ENCODE peak calls at places on chromosomes 4 and X, in ten cellular contexts. O is cardiac muscle cell, W is BE2C, S is AG10803, X is fibroblast of the aortic adventitia, F is tibial artery, E is A549, H is GM06990, G is foreskin fibroblast, I is bronchial epithelial cell. B is an unnamed sample.

GRCh38 chr4:105191621-105192210 is 45.0 kb downstream of the TET2 start:
- DNase-seq in O (no peak), W (no peak), S (peak), X (no peak), F (no peak), E (no peak), H (peak), G (peak), I (peak), B (no peak)

GRCh38 chrX:46554942-46555341 is 9.7 kb upstream of the ZNF674 start:
- DNase-seq in O (no peak), W (no peak), S (peak), X (peak), F (no peak), E (peak), H (no peak), G (peak), I (peak), B (no peak)

GRCh38 chrX:39967348-39967747 is 130.4 kb downstream of the BCOR start:
- DNase-seq in O (no peak), W (no peak), S (no peak), X (no peak), F (no peak), E (no peak), H (no peak), G (peak), I (peak), B (no peak)

GRCh38 chrX:153769865-153770605 is 6.0 kb downstream of the PLXNB3 start:
- DNase-seq in O (no peak), W (no peak), S (no peak), X (no peak), F (no peak), E (no peak), H (no peak), G (no peak), I (no peak), B (no peak)

GRCh38 chr4:71711985-71712348 is 71.9 kb downstream of the GC start:
- DNase-seq in O (no peak), W (no peak), S (no peak), X (peak), F (no peak), E (no peak), H (no peak), G (no peak), I (peak), B (no peak)

GRCh38 chr4:47209833-47210232 is 178.5 kb downstream of the GABRB1 start:
- DNase-seq in O (no peak), W (no peak), S (peak), X (peak), F (no peak), E (no peak), H (no peak), G (peak), I (peak), B (peak)

GRCh38 chr4:113481820-113482219 is 279.7 kb downstream of the CAMK2D start:
- DNase-seq in O (no peak), W (no peak), S (no peak), X (no peak), F (no peak), E (no peak), H (no peak), G (no peak), I (no peak), B (no peak)

GRCh38 chr4:2402053-2402452 is 16.4 kb downstream of the ZFYVE28 start:
- DNase-seq in O (peak), W (peak), S (peak), X (peak), F (peak), E (peak), H (no peak), G (peak), I (peak), B (no peak)

GRCh38 chr4:163332526-163333405 is at the start of gene NPY1R:
- DNase-seq in O (peak), W (peak), S (peak), X (peak), F (peak), E (peak), H (peak), G (peak), I (peak), B (peak)

GRCh38 chrX:103101280-103102042 is 8.5 kb upstream of the NXF3 start:
- DNase-seq in O (peak), W (peak), S (no peak), X (peak), F (no peak), E (no peak), H (no peak), G (no peak), I (no peak), B (no peak)

GRCh38 chr4:7375427-7375826 is 59.3 kb downstream of the PSAPL1 start:
- DNase-seq in O (no peak), W (no peak), S (peak), X (peak), F (peak), E (no peak), H (no peak), G (peak), I (no peak), B (no peak)

GRCh38 chrX:46681849-46682248 is 77.1 kb downstream of the SLC9A7 start:
- DNase-seq in O (no peak), W (no peak), S (peak), X (no peak), F (no peak), E (no peak), H (no peak), G (no peak), I (no peak), B (no peak)

GRCh38 chr4:2768124-2768523 is 12.0 kb upstream of the TNIP2 start:
- DNase-seq in O (no peak), W (no peak), S (no peak), X (no peak), F (no peak), E (no peak), H (no peak), G (no peak), I (no peak), B (no peak)

GRCh38 chr4:110630621-110631402 is 7.9 kb upstream of the PITX2 start:
- DNase-seq in O (no peak), W (no peak), S (no peak), X (no peak), F (no peak), E (no peak), H (no peak), G (no peak), I (no peak), B (no peak)

GRCh38 chr4:6755088-6755753 is 27.3 kb upstream of the KIAA0232 start:
- DNase-seq in O (no peak), W (no peak), S (no peak), X (no peak), F (no peak), E (no peak), H (no peak), G (no peak), I (no peak), B (no peak)

GRCh38 chr4:28225005-28225404 is 1364.4 kb downstream of the STIM2 start:
- DNase-seq in O (peak), W (peak), S (peak), X (peak), F (no peak), E (peak), H (no peak), G (peak), I (peak), B (no peak)

GRCh38 chr4:113840850-113841249 is 79.3 kb upstream of the CAMK2D start:
- DNase-seq in O (no peak), W (no peak), S (no peak), X (no peak), F (no peak), E (no peak), H (no peak), G (peak), I (peak), B (no peak)

GRCh38 chr4:100907465-100908454 is 389.9 kb upstream of the EMCN start:
- DNase-seq in O (no peak), W (no peak), S (peak), X (peak), F (no peak), E (peak), H (no peak), G (peak), I (peak), B (no peak)

GRCh38 chr4:65623509-65623908 is 46.8 kb downstream of the EPHA5 start:
- DNase-seq in O (no peak), W (no peak), S (peak), X (peak), F (no peak), E (peak), H (no peak), G (peak), I (peak), B (no peak)

GRCh38 chr4:2937146-2937857 is 25.9 kb downstream of the NOP14 start:
- DNase-seq in O (no peak), W (no peak), S (no peak), X (no peak), F (peak), E (peak), H (peak), G (peak), I (peak), B (no peak)

GRCh38 chr4:182554736-182555135 is 311.5 kb downstream of the TENM3 start:
- DNase-seq in O (no peak), W (no peak), S (peak), X (peak), F (no peak), E (no peak), H (no peak), G (no peak), I (no peak), B (no peak)

GRCh38 chrX:100622989-100623388 is 13.6 kb downstream of the TSPAN6 start:
- DNase-seq in O (no peak), W (no peak), S (no peak), X (no peak), F (no peak), E (no peak), H (no peak), G (no peak), I (no peak), B (no peak)

GRCh38 chrX:145881175-145881867 is 63.7 kb downstream of the SLITRK2 start:
- DNase-seq in O (no peak), W (no peak), S (no peak), X (no peak), F (no peak), E (no peak), H (no peak), G (no peak), I (no peak), B (no peak)

GRCh38 chr4:19580090-19580489 is 671.6 kb upstream of the SLIT2 start:
- DNase-seq in O (no peak), W (no peak), S (peak), X (peak), F (no peak), E (no peak), H (no peak), G (peak), I (peak), B (no peak)

GRCh38 chr4:71680706-71681105 is 103.2 kb downstream of the GC start:
- DNase-seq in O (no peak), W (no peak), S (peak), X (peak), F (no peak), E (no peak), H (no peak), G (no peak), I (no peak), B (no peak)

GRCh38 chrX:86066998-86067397 is 19.6 kb upstream of the CHM start:
- DNase-seq in O (no peak), W (peak), S (no peak), X (no peak), F (no peak), E (peak), H (no peak), G (no peak), I (no peak), B (no peak)

GRCh38 chr4:101238706-101239105 is 108.6 kb downstream of the PPP3CA start:
- DNase-seq in O (no peak), W (no peak), S (peak), X (peak), F (no peak), E (no peak), H (no peak), G (peak), I (peak), B (no peak)

GRCh38 chr4:185167205-185167604 is 24.1 kb downstream of the SLC25A4 start:
- DNase-seq in O (no peak), W (no peak), S (no peak), X (no peak), F (no peak), E (no peak), H (no peak), G (no peak), I (no peak), B (no peak)

GRCh38 chrX:39162322-39162721 is 361.1 kb downstream of the MID1IP1 start:
- DNase-seq in O (no peak), W (no peak), S (no peak), X (no peak), F (no peak), E (no peak), H (no peak), G (no peak), I (no peak), B (no peak)

GRCh38 chr4:83152771-83153170 is 38.2 kb upstream of the PLAC8 start:
- DNase-seq in O (no peak), W (no peak), S (no peak), X (no peak), F (no peak), E (no peak), H (no peak), G (no peak), I (no peak), B (no peak)

DNA sequence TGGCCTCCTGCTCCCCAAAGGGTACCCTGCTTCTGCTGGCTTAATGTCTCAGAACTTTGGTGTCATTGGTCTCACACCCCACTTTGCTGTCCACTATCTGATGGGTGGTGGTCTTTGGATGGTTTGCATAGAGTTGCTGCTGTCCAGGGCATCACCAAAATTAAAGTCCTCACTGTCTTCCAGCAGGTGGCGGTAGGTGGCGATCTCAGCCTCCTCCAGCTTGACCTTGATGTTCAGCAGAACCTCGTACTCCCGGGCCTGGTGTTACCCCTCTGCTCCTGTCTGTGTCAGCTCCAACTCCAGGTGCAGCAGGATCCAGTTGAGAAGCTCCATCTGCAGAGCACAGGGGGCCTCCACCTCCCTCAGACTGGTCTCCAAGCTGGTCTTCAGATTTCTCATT is 1169.5 kb upstream of the PABPC4L start:
- DNase-seq in O (no peak), W (peak), S (no peak), X (no peak), F (no peak), E (no peak), H (no peak), G (no peak), I (no peak), B (no peak)
- TF ChIP-seq CTCF in O (no peak), W (peak), S (no peak), X (no peak), F (no peak), E (no peak), H (peak), G (no peak), I (no peak), B (no peak)

DNA sequence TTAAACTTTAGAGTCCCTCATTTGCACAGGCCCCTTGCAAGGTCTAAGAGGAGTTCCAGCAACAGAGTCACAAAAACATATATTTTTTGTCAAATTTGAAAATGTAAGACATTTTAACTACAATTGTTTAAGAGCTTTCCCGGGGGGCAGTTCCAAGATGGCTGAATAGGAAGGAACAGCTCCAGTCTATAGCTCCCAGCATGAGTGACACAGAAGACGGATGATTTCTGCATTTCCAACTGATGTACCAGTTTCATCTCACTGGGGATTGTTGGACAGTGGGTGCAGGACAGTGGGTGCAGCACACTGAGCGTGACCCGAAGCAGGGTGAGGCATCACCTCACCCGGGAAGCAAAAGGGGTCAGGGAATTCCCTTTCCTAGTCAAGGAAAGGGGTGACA is 71.4 kb upstream of the NMU start:
- DNase-seq in O (no peak), W (no peak), S (no peak), X (no peak), F (no peak), E (no peak), H (no peak), G (no peak), I (no peak), B (no peak)
- H3K4me3 ChIP-seq in O (no peak), W (no peak), S (no peak), X (no peak), F (no peak), E (no peak), H (no peak), G (no peak), I (no peak), B (no peak)

GRCh38 chr4:38967260-38968095 is 64.7 kb downstream of the TMEM156 start:
- DNase-seq in O (no peak), W (no peak), S (peak), X (peak), F (no peak), E (peak), H (no peak), G (peak), I (peak), B (peak)
- TF ChIP-seq CTCF in O (no peak), W (no peak), S (no peak), X (no peak), F (no peak), E (no peak), H (no peak), G (no peak), I (no peak), B (no peak)

GRCh38 chrX:11265352-11265751 is 27.9 kb upstream of the AMELX start:
- DNase-seq in O (no peak), W (no peak), S (no peak), X (no peak), F (no peak), E (no peak), H (no peak), G (no peak), I (no peak), B (no peak)
- H3K4me3 ChIP-seq in O (no peak), W (no peak), S (no peak), X (no peak), F (peak), E (no peak), H (no peak), G (no peak), I (no peak), B (no peak)

GRCh38 chr4:176964116-176964691 is 171.5 kb upstream of the VEGFC start:
- DNase-seq in O (no peak), W (peak), S (no peak), X (no peak), F (no peak), E (peak), H (no peak), G (no peak), I (peak), B (no peak)
- TF ChIP-seq CTCF in O (no peak), W (peak), S (peak), X (peak), F (no peak), E (no peak), H (peak), G (peak), I (peak), B (no peak)

DNA sequence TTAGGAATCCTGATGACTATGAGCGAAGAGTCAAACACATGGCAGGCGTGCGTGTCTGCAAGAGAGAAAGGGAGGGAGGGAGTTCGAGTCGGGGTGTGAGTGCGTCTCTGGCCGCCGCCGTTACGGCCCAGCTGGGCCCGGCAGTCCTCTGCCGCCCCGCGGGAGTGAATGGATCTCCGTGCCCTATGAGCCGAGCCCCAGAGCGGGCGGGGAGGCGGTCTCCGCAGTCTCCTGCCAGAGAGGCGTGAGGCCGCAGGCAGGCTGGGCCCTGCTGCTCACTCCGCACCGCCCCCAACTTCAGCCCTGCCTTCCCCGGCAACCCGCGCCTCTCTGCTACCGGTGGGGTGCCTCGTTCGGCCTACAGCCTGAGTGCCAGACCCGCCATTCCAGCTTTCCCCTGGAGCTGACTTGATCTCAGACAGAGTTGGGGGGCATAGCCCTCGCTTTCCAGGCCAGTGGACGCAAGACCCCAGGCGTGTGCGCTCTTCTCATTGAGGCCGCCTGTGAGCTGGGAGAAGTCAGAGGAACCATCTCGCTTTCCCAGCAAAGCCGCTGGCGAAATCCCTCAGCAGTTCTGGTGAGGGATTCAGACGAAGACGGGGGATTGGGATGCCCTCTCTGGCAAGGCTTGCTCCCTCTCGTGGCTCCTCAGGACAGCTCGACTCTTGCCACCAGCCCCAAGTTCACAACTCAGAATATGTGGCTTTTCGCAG is 1.4 kb downstream of the SLC16A2 start:
- DNase-seq in O (peak), W (peak), S (peak), X (peak), F (peak), E (no peak), H (peak), G (peak), I (peak), B (no peak)
- H3K4me3 ChIP-seq in O (peak), W (peak), S (peak), X (peak), F (peak), E (no peak), H (no peak), G (peak), I (peak), B (peak)

GRCh38 chrX:68807818-68808217 is 21.0 kb upstream of the EFNB1 start:
- DNase-seq in O (peak), W (no peak), S (peak), X (peak), F (no peak), E (peak), H (no peak), G (peak), I (peak), B (no peak)

DNA sequence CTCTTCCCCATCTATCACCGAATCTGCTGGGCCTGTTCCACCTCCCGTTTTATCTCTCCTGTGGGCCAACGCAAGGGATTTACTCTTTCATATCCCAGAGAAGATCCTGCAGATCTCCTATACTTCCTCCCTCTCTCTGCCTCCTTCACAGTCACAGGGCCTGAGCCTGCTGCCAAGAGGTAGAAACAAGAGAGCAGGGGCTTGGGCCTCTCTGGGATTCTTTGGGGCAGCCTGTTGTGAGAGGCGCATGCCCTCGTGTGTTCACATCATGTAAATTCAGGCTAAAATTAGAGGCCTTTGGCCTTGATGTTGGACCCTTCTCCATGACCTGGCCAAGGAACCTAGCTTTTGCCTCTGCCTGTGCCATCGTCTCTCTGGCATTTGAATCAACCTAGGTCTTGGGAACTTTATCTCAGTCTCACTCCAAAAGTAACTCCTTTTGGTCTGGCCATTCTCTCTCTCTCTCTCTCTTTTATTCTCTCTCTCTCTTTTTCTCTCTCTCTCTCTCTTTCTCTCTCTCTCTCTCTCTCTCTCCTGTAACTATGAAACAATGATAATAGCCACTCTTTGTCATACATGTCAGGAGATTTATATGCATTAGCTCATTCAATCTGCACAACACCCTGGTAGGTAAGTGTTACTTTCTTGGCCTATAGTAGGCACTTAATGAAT is 20.0 kb upstream of the EFNB1 start:
- DNase-seq in O (peak), W (no peak), S (peak), X (peak), F (no peak), E (peak), H (no peak), G (peak), I (no peak), B (no peak)
- TF ChIP-seq CTCF in O (peak), W (peak), S (peak), X (peak), F (no peak), E (no peak), H (peak), G (no peak), I (peak), B (peak)

DNA sequence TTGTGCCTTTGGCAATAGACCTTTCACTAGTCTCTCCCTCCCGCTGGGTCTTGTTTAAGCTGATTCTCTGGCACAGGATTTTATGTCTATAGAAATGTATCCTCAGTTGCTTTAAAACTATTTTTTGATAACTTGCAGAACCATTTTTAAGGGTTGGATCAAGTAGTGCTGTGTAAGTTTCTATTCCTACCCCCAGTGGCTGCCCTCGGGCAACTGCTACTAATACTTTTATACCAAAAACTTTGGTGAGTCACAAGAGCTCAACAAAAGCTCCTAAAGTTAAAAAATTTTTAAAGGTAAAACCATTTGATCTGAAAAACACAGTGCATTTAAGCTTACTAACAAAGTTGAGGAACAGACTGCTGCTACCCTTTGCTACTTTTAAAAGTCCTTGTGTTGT is 1460.6 kb upstream of the PCDH7 start:
- DNase-seq in O (no peak), W (no peak), S (no peak), X (no peak), F (no peak), E (no peak), H (no peak), G (no peak), I (no peak), B (no peak)
- H3K4me3 ChIP-seq in O (no peak), W (no peak), S (no peak), X (no peak), F (no peak), E (no peak), H (no peak), G (no peak), I (no peak), B (no peak)

B was measured in AG04449.